ENCODE peak calls at places on chromosomes 12 and 14, in eight cellular contexts. I, D, P, S, Y, A, R and U are unnamed samples.

GRCh38 chr12:57479376-57480115 is at the start of gene ARHGAP9:
- DNase-seq in I (peak; percentile 79), D (no peak), P (peak; percentile 76), S (no peak), Y (no peak), A (no peak), R (no peak), U (no peak)

GRCh38 chr14:31770271-31770670 is 209.1 kb downstream of the NUBPL start:
- DNase-seq in I (no peak), D (no peak), P (no peak), S (no peak), Y (peak; percentile 56), A (peak; percentile 8), R (no peak), U (no peak)

GRCh38 chr14:67050892-67051291 is 138.3 kb upstream of the GARIN2 start:
- DNase-seq in I (no peak), D (no peak), P (no peak), S (no peak), Y (no peak), A (no peak), R (no peak), U (no peak)

GRCh38 chr12:123143753-123144461 is 7.0 kb downstream of the PITPNM2 start:
- DNase-seq in I (no peak), D (no peak), P (no peak), S (no peak), Y (no peak), A (no peak), R (no peak), U (no peak)

GRCh38 chr14:54658836-54659235 is 91.9 kb downstream of the SAMD4A start:
- DNase-seq in I (no peak), D (no peak), P (no peak), S (no peak), Y (no peak), A (no peak), R (no peak), U (no peak)

GRCh38 chr14:87332001-87332400 is 661.0 kb downstream of the GALC start:
- DNase-seq in I (no peak), D (no peak), P (no peak), S (no peak), Y (peak; percentile 80), A (peak; percentile 32), R (no peak), U (no peak)

GRCh38 chr12:109200825-109201495 is 84.6 kb downstream of the ACACB start:
- DNase-seq in I (no peak), D (no peak), P (no peak), S (no peak), Y (no peak), A (no peak), R (no peak), U (no peak)

GRCh38 chr12:13195848-13196301 is 651 bp upstream of the EMP1 start:
- DNase-seq in I (no peak), D (no peak), P (no peak), S (no peak), Y (peak; percentile 77), A (no peak), R (no peak), U (no peak)

GRCh38 chr12:114395755-114396152 is 10.2 kb downstream of the TBX5 start:
- DNase-seq in I (no peak), D (no peak), P (no peak), S (no peak), Y (peak; percentile 67), A (no peak), R (no peak), U (no peak)

GRCh38 chr14:92923744-92924103 is 774 bp downstream of the CHGA start:
- DNase-seq in I (no peak), D (no peak), P (no peak), S (no peak), Y (no peak), A (no peak), R (no peak), U (no peak)

GRCh38 chr12:57150400-57150799 is 3.0 kb upstream of the LRP1-AS start:
- DNase-seq in I (no peak), D (no peak), P (no peak), S (no peak), Y (no peak), A (no peak), R (no peak), U (no peak)

GRCh38 chr12:132954471-132955048 is 1.5 kb downstream of the ZNF605 start:
- DNase-seq in I (no peak), D (no peak), P (peak; percentile 36), S (peak; percentile 35), Y (peak; percentile 20), A (peak; percentile 6), R (no peak), U (no peak)

GRCh38 chr14:35342160-35343010 is 50.2 kb downstream of the PSMA6 start:
- DNase-seq in I (no peak), D (no peak), P (no peak), S (peak; percentile 96), Y (peak; percentile 69), A (no peak), R (peak; percentile 27), U (no peak)

DNA sequence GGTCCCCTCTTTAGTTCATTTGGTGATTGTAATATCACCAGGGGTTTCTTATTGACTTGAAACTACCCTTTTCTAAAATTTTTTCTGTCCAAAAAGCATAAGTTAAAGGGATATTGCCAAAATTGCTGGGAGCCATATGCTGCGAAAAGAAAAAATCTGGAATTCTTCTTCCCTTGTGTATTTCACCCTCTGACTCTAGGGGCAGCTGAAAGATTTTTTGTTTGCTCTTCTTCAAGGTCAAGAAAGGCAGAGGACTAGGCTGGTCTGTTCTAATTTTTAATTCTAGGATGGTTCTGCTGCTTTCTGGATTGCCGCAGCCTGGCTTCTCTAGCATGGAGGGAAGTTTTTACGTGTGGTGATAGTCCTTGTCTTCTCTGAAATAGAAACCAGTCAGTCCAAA is 61.6 kb downstream of the FBXL14 start:
- DNase-seq in I (no peak), D (no peak), P (no peak), S (no peak), Y (no peak), A (no peak), R (no peak), U (no peak)
- TF ChIP-seq CTCF in I (peak; percentile 21), D (peak; percentile 29), P (no peak), S (no peak), Y (peak; percentile 16), A (no peak), R (no peak), U (no peak)

GRCh38 chr14:68927956-68928675 is 51.0 kb downstream of the ACTN1 start:
- DNase-seq in I (no peak), D (no peak), P (no peak), S (no peak), Y (no peak), A (no peak), R (no peak), U (no peak)
- TF ChIP-seq CTCF in I (no peak), D (no peak), P (no peak), S (no peak), Y (no peak), A (no peak), R (no peak), U (no peak)

DNA sequence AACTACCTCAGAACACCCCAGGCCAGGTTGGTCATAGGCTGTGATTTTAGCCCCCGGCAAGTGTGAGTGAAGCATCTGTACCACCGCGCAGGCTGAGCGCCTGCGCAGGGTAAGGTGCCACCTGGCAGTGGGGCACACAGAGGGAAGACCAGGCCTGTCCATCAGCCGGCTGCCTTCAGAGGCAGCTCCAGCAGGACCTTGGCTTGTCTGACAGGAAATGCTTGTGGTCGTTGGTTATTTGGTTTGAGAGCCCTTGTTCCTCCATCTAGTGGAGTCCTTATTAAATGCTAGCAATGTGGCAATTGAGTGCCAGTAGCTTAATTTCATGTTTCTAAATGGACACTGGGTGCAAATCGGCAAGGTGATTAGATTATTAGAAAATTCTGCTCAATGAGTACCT is 27.5 kb downstream of the SLC25A29 start:
- DNase-seq in I (peak; percentile 45), D (no peak), P (peak; percentile 34), S (no peak), Y (peak; percentile 50), A (no peak), R (no peak), U (no peak)
- TF ChIP-seq CTCF in I (peak; percentile 42), D (no peak), P (peak; percentile 2), S (peak; percentile 11), Y (peak; percentile 24), A (no peak), R (peak; percentile 48), U (no peak)

DNA sequence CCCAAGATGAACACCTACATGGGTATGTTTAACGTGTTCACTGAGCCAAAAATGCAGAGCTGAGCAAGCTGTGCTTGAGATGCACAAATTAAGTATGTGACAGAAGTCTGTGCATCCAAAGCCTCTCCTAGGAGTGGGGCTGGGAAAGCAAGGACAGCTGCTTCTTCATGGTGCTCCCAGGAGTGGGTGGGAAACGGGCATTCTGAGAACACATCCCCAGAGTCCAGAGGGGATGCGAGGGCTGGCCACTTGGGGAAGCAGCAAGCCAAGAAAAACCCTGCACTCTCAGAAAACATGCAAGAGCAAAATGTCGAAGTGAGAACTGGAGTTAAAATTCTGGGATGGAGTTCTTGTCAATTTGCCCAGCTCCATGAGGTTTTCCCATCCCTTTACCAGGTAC is 414.3 kb downstream of the BCAT1 start:
- DNase-seq in I (no peak), D (no peak), P (no peak), S (peak; percentile 74), Y (peak; percentile 26), A (no peak), R (no peak), U (no peak)
- TF ChIP-seq CTCF in I (no peak), D (no peak), P (no peak), S (no peak), Y (peak; percentile 13), A (no peak), R (no peak), U (no peak)

DNA sequence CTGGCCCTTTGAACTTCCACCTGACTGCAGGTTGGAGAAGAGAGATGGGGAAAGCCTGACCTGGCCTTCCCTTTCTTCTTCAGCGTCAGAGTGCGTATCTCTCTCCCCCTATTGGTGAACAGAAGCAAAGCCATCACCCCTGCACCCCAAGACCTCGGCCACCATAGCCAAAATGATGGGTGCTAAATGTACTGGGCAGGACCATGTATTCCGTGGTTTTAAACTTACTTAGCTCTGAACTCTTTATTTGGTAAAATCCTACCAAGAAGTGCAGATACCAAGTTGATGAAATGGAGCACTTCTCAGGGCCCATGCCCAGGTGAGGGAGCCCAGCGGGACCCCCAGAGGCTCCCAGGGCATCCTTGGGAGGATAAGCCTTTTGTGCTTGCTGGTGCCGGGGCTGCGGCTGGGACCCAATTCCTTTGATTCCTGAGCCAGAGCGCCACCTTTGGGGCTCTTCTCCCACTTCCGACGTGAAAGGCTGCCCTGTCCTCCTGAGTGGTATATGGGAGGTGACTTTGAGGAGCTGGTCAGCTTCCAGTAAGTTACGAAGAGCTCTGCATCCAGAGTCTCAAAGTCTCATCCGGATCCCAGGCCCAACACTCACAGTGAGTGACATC is 9.4 kb downstream of the CCND2 start:
- DNase-seq in I (no peak), D (no peak), P (no peak), S (no peak), Y (no peak), A (no peak), R (no peak), U (no peak)
- TF ChIP-seq CTCF in I (peak; percentile 30), D (no peak), P (peak; percentile 19), S (no peak), Y (no peak), A (no peak), R (no peak), U (no peak)

GRCh38 chr12:15208140-15208539 is 13.1 kb downstream of the RERG start:
- DNase-seq in I (no peak), D (no peak), P (no peak), S (no peak), Y (peak; percentile 58), A (no peak), R (no peak), U (no peak)
- TF ChIP-seq CTCF in I (no peak), D (peak; percentile 66), P (no peak), S (peak; percentile 46), Y (peak; percentile 43), A (no peak), R (peak; percentile 47), U (peak; percentile 60)